ENCODE peak calls at places on chromosomes 6 and 20, in five cellular contexts. G, M, V, T and N are unnamed samples.

GRCh38 chr6:16436550-16436949 is 198.2 kb downstream of the GMPR start:
- DNase-seq in G (no peak), M (no peak), V (no peak), T (peak; percentile 45), N (no peak)

GRCh38 chr20:17898548-17898994 is 70.0 kb downstream of the SNX5 start:
- DNase-seq in G (peak; percentile 80), M (peak; percentile 82), V (peak; percentile 60), T (peak; percentile 63), N (peak; percentile 65)

GRCh38 chr6:132490024-132490423 is 22.9 kb downstream of the STX7 start:
- DNase-seq in G (no peak), M (no peak), V (peak; percentile 21), T (no peak), N (no peak)

GRCh38 chr6:157656437-157657005 is 166.5 kb upstream of the SNX9 start:
- DNase-seq in G (no peak), M (no peak), V (peak; percentile 15), T (no peak), N (peak; percentile 39)

GRCh38 chr6:90197854-90198496 is 98.7 kb downstream of the BACH2 start:
- DNase-seq in G (no peak), M (no peak), V (peak; percentile 43), T (no peak), N (no peak)

GRCh38 chr6:52162940-52163908 is 23.0 kb upstream of the IL17A start:
- DNase-seq in G (no peak), M (no peak), V (peak; percentile 29), T (no peak), N (no peak)

GRCh38 chr6:113211185-113211584 is 646.0 kb upstream of the MARCKS start:
- DNase-seq in G (no peak), M (no peak), V (no peak), T (no peak), N (no peak)

GRCh38 chr6:116492331-116493067 is 18.9 kb upstream of the CALHM5 start:
- DNase-seq in G (no peak), M (no peak), V (no peak), T (no peak), N (no peak)

GRCh38 chr6:80457044-80457933 is 350.8 kb downstream of the BCKDHB start:
- DNase-seq in G (peak; percentile 65), M (peak; percentile 60), V (peak; percentile 93), T (no peak), N (peak; percentile 86)

GRCh38 chr20:53495357-53495756 is 98.3 kb downstream of the ZNF217 start:
- DNase-seq in G (no peak), M (no peak), V (no peak), T (no peak), N (no peak)

GRCh38 chr6:160960067-160960466 is 31.5 kb upstream of the MAP3K4 start:
- DNase-seq in G (no peak), M (no peak), V (no peak), T (no peak), N (no peak)

GRCh38 chr20:46937140-46937523 is 42.5 kb downstream of the EYA2 start:
- DNase-seq in G (no peak), M (no peak), V (no peak), T (no peak), N (no peak)

GRCh38 chr20:4769328-4769727 is 47.6 kb downstream of the PRND start:
- DNase-seq in G (no peak), M (no peak), V (no peak), T (no peak), N (no peak)

GRCh38 chr6:148969679-148970078 is 222.8 kb downstream of the UST start:
- DNase-seq in G (no peak), M (no peak), V (no peak), T (no peak), N (no peak)

GRCh38 chr6:16511048-16511660 is 250.1 kb downstream of the ATXN1 start:
- DNase-seq in G (no peak), M (no peak), V (peak; percentile 29), T (no peak), N (peak; percentile 43)

GRCh38 chr6:131937703-131938631 is 13.2 kb downstream of the CCN2 start:
- DNase-seq in G (no peak), M (no peak), V (peak; percentile 69), T (no peak), N (no peak)

GRCh38 chr6:136127856-136128255 is 122.3 kb downstream of the MTFR2 start:
- DNase-seq in G (no peak), M (no peak), V (no peak), T (no peak), N (no peak)

GRCh38 chr6:37807656-37808055 is 11.9 kb upstream of the ZFAND3 start:
- DNase-seq in G (no peak), M (no peak), V (no peak), T (no peak), N (no peak)

GRCh38 chr6:10633216-10633615 is 61.2 kb downstream of the C6orf52 start:
- DNase-seq in G (no peak), M (no peak), V (peak; percentile 91), T (no peak), N (peak; percentile 92)

GRCh38 chr6:57313711-57314471 is 3.5 kb upstream of the PRIM2 start:
- DNase-seq in G (peak; percentile 50), M (no peak), V (peak; percentile 100), T (no peak), N (peak; percentile 98)

GRCh38 chr20:34872604-34873224 is at the start of gene GGT7:
- DNase-seq in G (peak; percentile 80), M (peak; percentile 89), V (peak; percentile 52), T (peak; percentile 90), N (peak; percentile 59)

GRCh38 chr6:27178001-27178730 is 69.3 kb upstream of the PRSS16 start:
- DNase-seq in G (peak; percentile 42), M (peak; percentile 50), V (peak; percentile 92), T (peak; percentile 66), N (peak; percentile 74)

GRCh38 chr20:45407067-45407745 is 883 bp upstream of the DBNDD2 start:
- DNase-seq in G (no peak), M (peak; percentile 39), V (no peak), T (no peak), N (no peak)

GRCh38 chr6:140857734-140858380 is 1274.9 kb upstream of the GJE1 start:
- DNase-seq in G (no peak), M (no peak), V (peak; percentile 86), T (no peak), N (peak; percentile 58)

GRCh38 chr6:155080876-155081845 is 86.0 kb downstream of the TIAM2 start:
- DNase-seq in G (no peak), M (no peak), V (no peak), T (no peak), N (no peak)

GRCh38 chr6:136524936-136525413 is 25.2 kb downstream of the MAP7 start:
- DNase-seq in G (no peak), M (no peak), V (no peak), T (no peak), N (no peak)

GRCh38 chr20:24469116-24470030 is at the start of gene SYNDIG1:
- DNase-seq in G (no peak), M (no peak), V (no peak), T (no peak), N (peak; percentile 16)

GRCh38 chr6:13924146-13924948 is 405 bp upstream of the RNF182 start:
- DNase-seq in G (peak; percentile 15), M (peak; percentile 37), V (peak; percentile 44), T (peak; percentile 4), N (peak; percentile 50)

GRCh38 chr6:43733471-43734293 is 36.3 kb upstream of the VEGFA start:
- DNase-seq in G (no peak), M (peak; percentile 10), V (no peak), T (peak; percentile 42), N (no peak)

GRCh38 chr6:170253226-170253909 is 37.5 kb downstream of the DLL1 start:
- DNase-seq in G (no peak), M (no peak), V (no peak), T (no peak), N (no peak)

GRCh38 chr6:4017847-4018193 is 61.1 kb downstream of the FAM217A start:
- DNase-seq in G (no peak), M (no peak), V (peak; percentile 22), T (no peak), N (peak; percentile 50)

GRCh38 chr20:434221-434620 is 26.1 kb downstream of the RBCK1 start:
- DNase-seq in G (no peak), M (no peak), V (no peak), T (no peak), N (no peak)

GRCh38 chr6:133837801-133838349 is 51.0 kb upstream of the TCF21 start:
- DNase-seq in G (peak; percentile 33), M (peak; percentile 77), V (no peak), T (peak; percentile 69), N (peak; percentile 50)

GRCh38 chr6:30955367-30956042 is 14.7 kb downstream of the MUCL3 start:
- DNase-seq in G (no peak), M (peak; percentile 66), V (no peak), T (peak; percentile 69), N (no peak)

GRCh38 chr6:89989742-89990141 is 95.5 kb downstream of the GJA10 start:
- DNase-seq in G (no peak), M (no peak), V (peak; percentile 55), T (no peak), N (no peak)

GRCh38 chr6:11200356-11200755 is 32.1 kb downstream of the NEDD9 start:
- DNase-seq in G (no peak), M (no peak), V (peak; percentile 33), T (no peak), N (no peak)

GRCh38 chr20:25254986-25255680 is 7.2 kb downstream of the PYGB start:
- DNase-seq in G (peak; percentile 85), M (peak; percentile 86), V (no peak), T (no peak), N (peak; percentile 32)